ENCODE peak calls at places on chromosome 9, in nine cellular contexts. Y is A172; F is mesothelial cell of epicardium; Z is kidney epithelial cell; X is adrenal gland; U is SW480; R is stimulated activated naive CD8-positive, alpha-beta T cell treated with anti-CD3 and anti-CD28 coated beads, Interleukin-15, amount 100 ng/mL, for 72 hours; L is NCI-H774; J is omental fat pad. H is an unnamed sample.
A peak's percentile ranks its signal among the peaks of the same experiment; 100 is the strongest.

GRCh38 chr9:97327562-97327961 is 20.1 kb downstream of the CCDC180 start:
- DNase-seq in Y (no peak), F (no peak), Z (no peak), X (no peak), U (no peak), R (no peak), L (no peak), J (no peak), H (no peak)

GRCh38 chr9:108698801-108699200 is 157.0 kb downstream of the ACTL7B start:
- DNase-seq in Y (no peak), F (no peak), Z (no peak), X (no peak), U (no peak), R (no peak), L (no peak), J (no peak), H (no peak)

GRCh38 chr9:137969685-137970084 is 92.1 kb downstream of the CACNA1B start:
- DNase-seq in Y (no peak), F (peak; percentile 4), Z (no peak), X (peak; percentile 3), U (no peak), R (no peak), L (no peak), J (no peak), H (no peak)

GRCh38 chr9:97038909-97039781 is at the start of gene CTSV:
- DNase-seq in Y (peak; percentile 80), F (peak; percentile 84), Z (peak; percentile 51), X (peak; percentile 85), U (peak; percentile 87), R (peak; percentile 76), L (peak; percentile 90), J (peak; percentile 63), H (peak; percentile 78)

GRCh38 chr9:91192379-91192775 is 169.3 kb downstream of the AUH start:
- DNase-seq in Y (peak; percentile 19), F (no peak), Z (no peak), X (no peak), U (no peak), R (no peak), L (peak; percentile 5), J (no peak), H (no peak)

GRCh38 chr9:10339152-10339551 is 273.6 kb downstream of the PTPRD start:
- DNase-seq in Y (no peak), F (no peak), Z (no peak), X (no peak), U (no peak), R (no peak), L (no peak), J (no peak), H (no peak)

GRCh38 chr9:136431782-136432350 is 7.8 kb downstream of the INPP5E start:
- DNase-seq in Y (no peak), F (no peak), Z (no peak), X (no peak), U (no peak), R (no peak), L (no peak), J (no peak), H (no peak)

GRCh38 chr9:7570107-7570720 is 229.4 kb downstream of the DMAC1 start:
- DNase-seq in Y (peak; percentile 48), F (no peak), Z (peak; percentile 7), X (peak; percentile 64), U (peak; percentile 24), R (peak; percentile 58), L (peak; percentile 67), J (peak; percentile 32), H (no peak)

GRCh38 chr9:83701769-83702168 is 6.0 kb downstream of the UBQLN1 start:
- DNase-seq in Y (peak; percentile 89), F (no peak), Z (no peak), X (no peak), U (no peak), R (no peak), L (no peak), J (no peak), H (peak; percentile 47)

GRCh38 chr9:121744687-121745395 is 93.4 kb downstream of the DAB2IP start:
- DNase-seq in Y (peak; percentile 53), F (no peak), Z (peak; percentile 42), X (no peak), U (no peak), R (no peak), L (no peak), J (no peak), H (no peak)

GRCh38 chr9:98504883-98505282 is 203.9 kb downstream of the GABBR2 start:
- DNase-seq in Y (no peak), F (no peak), Z (no peak), X (no peak), U (no peak), R (no peak), L (no peak), J (no peak), H (no peak)

GRCh38 chr9:94780516-94780950 is 54.0 kb downstream of the AOPEP start:
- DNase-seq in Y (no peak), F (no peak), Z (no peak), X (peak; percentile 42), U (no peak), R (no peak), L (no peak), J (no peak), H (no peak)

GRCh38 chr9:89497978-89498844 is at the start of gene SEMA4D:
- DNase-seq in Y (peak; percentile 88), F (peak; percentile 59), Z (no peak), X (peak; percentile 86), U (peak; percentile 55), R (no peak), L (peak; percentile 33), J (no peak), H (no peak)

GRCh38 chr9:98159301-98159700 is 33.1 kb downstream of the CORO2A start:
- DNase-seq in Y (no peak), F (no peak), Z (no peak), X (no peak), U (no peak), R (no peak), L (no peak), J (no peak), H (no peak)

GRCh38 chr9:77305622-77306365 is 128.5 kb downstream of the VPS13A start:
- DNase-seq in Y (no peak), F (no peak), Z (no peak), X (no peak), U (no peak), R (no peak), L (no peak), J (no peak), H (no peak)

GRCh38 chr9:133769511-133770075 is 31.4 kb upstream of the SARDH start:
- DNase-seq in Y (no peak), F (peak; percentile 16), Z (no peak), X (peak; percentile 17), U (no peak), R (no peak), L (no peak), J (no peak), H (no peak)

GRCh38 chr9:35495984-35496383 is 6.1 kb downstream of the RUSC2 start:
- DNase-seq in Y (no peak), F (no peak), Z (no peak), X (no peak), U (no peak), R (no peak), L (no peak), J (no peak), H (no peak)

GRCh38 chr9:9170735-9171134 is 1371.2 kb upstream of the DMAC1 start:
- DNase-seq in Y (no peak), F (no peak), Z (no peak), X (no peak), U (no peak), R (no peak), L (peak; percentile 8), J (no peak), H (no peak)

GRCh38 chr9:3215658-3216057 is 310.1 kb downstream of the RFX3 start:
- DNase-seq in Y (no peak), F (no peak), Z (no peak), X (no peak), U (no peak), R (no peak), L (no peak), J (no peak), H (no peak)

GRCh38 chr9:134709512-134710270 is 68.1 kb downstream of the COL5A1 start:
- DNase-seq in Y (peak; percentile 28), F (no peak), Z (no peak), X (no peak), U (no peak), R (no peak), L (no peak), J (no peak), H (no peak)

GRCh38 chr9:11697101-11697500 is 996.1 kb upstream of the TYRP1 start:
- DNase-seq in Y (no peak), F (no peak), Z (no peak), X (no peak), U (no peak), R (no peak), L (no peak), J (no peak), H (no peak)

GRCh38 chr9:21995652-21996275 is 1.2 kb downstream of the CDKN2B-AS1 start:
- DNase-seq in Y (no peak), F (peak; percentile 32), Z (no peak), X (peak; percentile 55), U (peak; percentile 36), R (no peak), L (peak; percentile 58), J (no peak), H (no peak)